ENCODE peak calls at places on chromosomes 6 and 20, in four cellular contexts. R, E, D and Q are unnamed samples.

GRCh38 chr6:124007266-124007665 is 203.6 kb downstream of the NKAIN2 start:
- DNase-seq in R (no peak), E (no peak), D (no peak), Q (no peak)

GRCh38 chr6:156752666-156753301 is 24.4 kb upstream of the ARID1B start:
- DNase-seq in R (peak; percentile 69), E (peak; percentile 90), D (no peak), Q (peak; percentile 40)

GRCh38 chr20:61682998-61683681 is 382.5 kb downstream of the TAF4 start:
- DNase-seq in R (no peak), E (no peak), D (no peak), Q (no peak)

GRCh38 chr6:100948381-100949133 is 67.4 kb upstream of the ASCC3 start:
- DNase-seq in R (no peak), E (no peak), D (peak; percentile 82), Q (no peak)

GRCh38 chr20:9611921-9612320 is 97.5 kb downstream of the LAMP5 start:
- DNase-seq in R (no peak), E (no peak), D (no peak), Q (no peak)

GRCh38 chr20:47241345-47241781 is 115.1 kb downstream of the ZMYND8 start:
- DNase-seq in R (no peak), E (no peak), D (no peak), Q (no peak)

GRCh38 chr6:148200302-148200701 is 142.3 kb upstream of the SASH1 start:
- DNase-seq in R (no peak), E (no peak), D (no peak), Q (no peak)

GRCh38 chr20:13338999-13339411 is 117.9 kb downstream of the ISM1 start:
- DNase-seq in R (no peak), E (no peak), D (no peak), Q (no peak)

GRCh38 chr6:44538131-44538835 is 150.8 kb downstream of the CDC5L start:
- DNase-seq in R (no peak), E (no peak), D (no peak), Q (no peak)

GRCh38 chr6:158758464-158758863 is 60.7 kb downstream of the EZR start:
- DNase-seq in R (no peak), E (no peak), D (no peak), Q (no peak)

GRCh38 chr20:11995750-11996567 is 78.3 kb downstream of the BTBD3 start:
- DNase-seq in R (no peak), E (no peak), D (no peak), Q (no peak)

GRCh38 chr6:35445691-35446090 is 6.4 kb upstream of the FANCE start:
- DNase-seq in R (no peak), E (no peak), D (no peak), Q (no peak)

GRCh38 chr6:170124836-170125235 is 166.0 kb downstream of the DLL1 start:
- DNase-seq in R (peak; percentile 8), E (peak; percentile 24), D (no peak), Q (no peak)

GRCh38 chr6:39184906-39185580 is 44.2 kb downstream of the KCNK5 start:
- DNase-seq in R (no peak), E (no peak), D (peak; percentile 97), Q (no peak)

GRCh38 chr6:151289399-151290007 is 49.7 kb downstream of the AKAP12 start:
- DNase-seq in R (no peak), E (no peak), D (no peak), Q (no peak)

GRCh38 chr6:159045826-159046225 is 1.0 kb upstream of the TAGAP start:
- DNase-seq in R (no peak), E (no peak), D (no peak), Q (no peak)

GRCh38 chr20:21503345-21503744 is 10.5 kb downstream of the NKX2-2 start:
- DNase-seq in R (no peak), E (no peak), D (no peak), Q (peak; percentile 82)

GRCh38 chr6:43973351-43973750 is 153.9 kb downstream of the MRPL14 start:
- DNase-seq in R (no peak), E (peak; percentile 35), D (no peak), Q (no peak)

GRCh38 chr6:158028876-158029275 is 47.2 kb downstream of the SYNJ2 start:
- DNase-seq in R (no peak), E (no peak), D (no peak), Q (no peak)

GRCh38 chr6:146388736-146389364 is 154.8 kb upstream of the RAB32 start:
- DNase-seq in R (no peak), E (no peak), D (no peak), Q (no peak)

GRCh38 chr6:75563032-75563431 is 38.6 kb upstream of the SENP6 start:
- DNase-seq in R (no peak), E (no peak), D (no peak), Q (peak; percentile 27)

GRCh38 chr6:72212686-72213085 is 326.3 kb downstream of the RIMS1 start:
- DNase-seq in R (no peak), E (no peak), D (no peak), Q (no peak)

GRCh38 chr6:36848658-36849441 is 9.6 kb upstream of the CPNE5 start:
- DNase-seq in R (no peak), E (no peak), D (no peak), Q (no peak)

GRCh38 chr20:40892642-40893041 is 136.0 kb upstream of the TOP1 start:
- DNase-seq in R (no peak), E (peak; percentile 29), D (no peak), Q (no peak)

GRCh38 chr6:17001188-17001587 is 100.7 kb upstream of the STMND1 start:
- DNase-seq in R (no peak), E (no peak), D (no peak), Q (no peak)

GRCh38 chr6:132483779-132484679 is 28.9 kb downstream of the STX7 start:
- DNase-seq in R (no peak), E (no peak), D (peak; percentile 53), Q (peak; percentile 29)

GRCh38 chr6:36510365-36510764 is 36.9 kb downstream of the STK38 start:
- DNase-seq in R (no peak), E (peak; percentile 91), D (no peak), Q (no peak)

GRCh38 chr6:158467923-158468322 is 92.0 kb upstream of the TMEM181 start:
- DNase-seq in R (no peak), E (no peak), D (no peak), Q (no peak)

GRCh38 chr6:101465871-101466270 is 72.4 kb downstream of the GRIK2 start:
- DNase-seq in R (no peak), E (no peak), D (no peak), Q (no peak)

GRCh38 chr6:55011034-55011433 is 163.3 kb upstream of the HCRTR2 start:
- DNase-seq in R (no peak), E (no peak), D (no peak), Q (no peak)
- TF ChIP-seq CTCF in R (no peak), E (no peak), D (no peak), Q (no peak)

GRCh38 chr6:56756791-56757582 is 114.3 kb upstream of the DST start:
- DNase-seq in R (no peak), E (no peak), D (no peak), Q (no peak)

GRCh38 chr6:56756219-56756789 is 113.6 kb upstream of the DST start:
- DNase-seq in R (no peak), E (no peak), D (no peak), Q (no peak)

GRCh38 chr6:56758553-56758952 is 115.9 kb upstream of the DST start:
- DNase-seq in R (no peak), E (no peak), D (no peak), Q (no peak)

GRCh38 chr6:56758120-56758519 is 115.4 kb upstream of the DST start:
- DNase-seq in R (no peak), E (no peak), D (peak; percentile 36), Q (no peak)

DNA sequence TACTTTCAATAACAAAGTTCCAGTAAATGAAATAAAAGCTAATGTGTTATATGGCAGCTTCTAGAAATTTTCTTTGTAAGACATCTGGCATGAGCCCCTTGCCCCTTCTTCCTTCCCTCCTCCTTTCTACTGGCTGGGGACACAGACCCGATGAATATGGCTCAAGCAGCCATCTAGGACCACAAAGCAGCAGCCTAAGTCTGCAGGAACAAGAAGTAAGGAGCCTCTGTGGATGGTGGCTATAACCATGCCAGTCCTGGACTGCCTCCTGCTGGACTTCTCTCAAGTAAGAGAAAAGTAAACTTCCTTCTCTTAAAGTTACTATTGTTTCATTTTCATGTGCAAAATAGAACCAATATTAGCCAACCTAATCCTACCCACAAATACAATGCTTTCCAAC is 114.9 kb upstream of the DST start:
- DNase-seq in R (no peak), E (peak; percentile 56), D (no peak), Q (no peak)
- TF ChIP-seq CTCF in R (no peak), E (peak; percentile 76), D (peak; percentile 42), Q (peak; percentile 52)

GRCh38 chr6:3144571-3144970 is 12.8 kb downstream of the TUBB2A start:
- DNase-seq in R (no peak), E (no peak), D (no peak), Q (no peak)

GRCh38 chr6:3151705-3152104 is 5.6 kb downstream of the TUBB2A start:
- DNase-seq in R (no peak), E (no peak), D (no peak), Q (no peak)

GRCh38 chr6:3152689-3153088 is 4.7 kb downstream of the TUBB2A start:
- DNase-seq in R (no peak), E (no peak), D (no peak), Q (no peak)

GRCh38 chr6:3147914-3148757 is 9.2 kb downstream of the TUBB2A start:
- DNase-seq in R (no peak), E (no peak), D (no peak), Q (no peak)
- TF ChIP-seq CTCF in R (no peak), E (no peak), D (no peak), Q (no peak)

GRCh38 chr6:5293692-5294091 is 32.4 kb downstream of the FARS2 start:
- DNase-seq in R (no peak), E (no peak), D (no peak), Q (no peak)
- TF ChIP-seq CTCF in R (no peak), E (no peak), D (no peak), Q (no peak)

DNA sequence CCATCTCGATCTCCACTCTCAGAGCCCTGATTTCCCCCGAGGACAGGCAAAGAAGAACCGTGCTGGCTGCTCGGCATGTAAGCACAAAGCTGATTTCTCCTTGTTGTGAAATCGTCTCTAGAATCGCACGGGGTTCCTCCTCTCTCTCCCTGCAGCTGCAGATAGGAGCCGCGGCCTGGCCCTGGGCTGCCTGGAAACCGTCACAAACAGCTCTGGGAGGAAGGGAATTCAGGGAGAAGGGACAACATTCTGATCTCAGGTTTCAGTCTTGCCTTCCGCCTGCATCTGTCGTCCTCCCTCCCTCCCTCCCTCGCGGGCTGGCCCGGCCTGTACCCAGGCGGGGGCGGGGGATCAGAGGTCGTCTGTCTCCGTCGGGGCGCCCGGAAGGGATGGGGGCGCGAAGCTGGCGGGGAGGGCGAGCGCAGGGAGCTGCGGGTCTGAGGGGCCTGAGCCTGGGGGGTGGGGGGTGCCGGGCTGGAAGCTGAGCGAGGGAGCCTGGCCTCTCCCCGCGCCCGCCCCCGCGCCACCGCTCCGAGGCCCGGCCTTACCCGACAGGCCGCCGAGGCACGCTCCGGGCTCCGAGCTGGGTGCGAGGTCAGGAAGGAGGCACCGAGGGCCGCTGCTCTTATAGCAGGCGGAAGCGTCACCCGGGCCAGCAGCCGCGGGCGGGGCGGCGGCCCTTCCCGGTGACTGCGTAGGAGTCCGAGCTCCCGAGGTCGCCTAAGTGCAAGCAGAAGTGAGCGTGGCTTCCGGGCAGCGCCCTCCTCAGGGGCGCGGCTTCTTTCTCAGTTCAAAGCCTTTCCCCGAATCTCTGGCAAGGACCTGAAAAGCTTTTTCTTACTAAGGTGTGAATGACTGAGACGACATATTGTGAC is at the start of gene SERPINB1:
- DNase-seq in R (peak; percentile 89), E (peak; percentile 88), D (peak; percentile 87), Q (peak; percentile 47)
- TF ChIP-seq CTCF in R (no peak), E (no peak), D (no peak), Q (no peak)